ENCODE peak calls at places on chromosomes 6 and 20, in four cellular contexts. One of them, this sample, is unnamed.

GRCh38 chr6:43914272-43915147 is 144.5 kb downstream of the VEGFA start:
- DNase-seq in neural progenitor cell: peak; percentile 42
- DNase-seq in OCI-LY7: no peak
- DNase-seq in GM23248: no peak
- DNase-seq in this sample: no peak

GRCh38 chr20:35320396-35321126 is 28.3 kb upstream of the FAM83C start:
- DNase-seq in neural progenitor cell: no peak
- DNase-seq in OCI-LY7: no peak
- DNase-seq in GM23248: peak; percentile 90
- DNase-seq in this sample: no peak

GRCh38 chr20:40286991-40287531 is 402.0 kb downstream of the MAFB start:
- DNase-seq in neural progenitor cell: no peak
- DNase-seq in OCI-LY7: no peak
- DNase-seq in GM23248: no peak
- DNase-seq in this sample: no peak

GRCh38 chr20:87372-87771 is at the start of gene DEFB125:
- DNase-seq in neural progenitor cell: no peak
- DNase-seq in OCI-LY7: no peak
- DNase-seq in GM23248: no peak
- DNase-seq in this sample: no peak

GRCh38 chr6:37972994-37973757 is 153.6 kb downstream of the ZFAND3 start:
- DNase-seq in neural progenitor cell: no peak
- DNase-seq in OCI-LY7: no peak
- DNase-seq in GM23248: peak; percentile 31
- DNase-seq in this sample: no peak

GRCh38 chr6:112237644-112238043 is 16.7 kb downstream of the LAMA4 start:
- DNase-seq in neural progenitor cell: no peak
- DNase-seq in OCI-LY7: no peak
- DNase-seq in GM23248: peak; percentile 94
- DNase-seq in this sample: no peak

GRCh38 chr6:6105472-6106036 is 98.8 kb upstream of the NRN1 start:
- DNase-seq in neural progenitor cell: peak; percentile 35
- DNase-seq in OCI-LY7: peak; percentile 60
- DNase-seq in GM23248: no peak
- DNase-seq in this sample: peak; percentile 67

GRCh38 chr6:71126506-71126905 is 162.1 kb upstream of the OGFRL1 start:
- DNase-seq in neural progenitor cell: no peak
- DNase-seq in OCI-LY7: no peak
- DNase-seq in GM23248: no peak
- DNase-seq in this sample: no peak

GRCh38 chr6:157313531-157314467 is 9.5 kb downstream of the TMEM242 start:
- DNase-seq in neural progenitor cell: no peak
- DNase-seq in OCI-LY7: no peak
- DNase-seq in GM23248: no peak
- DNase-seq in this sample: no peak

GRCh38 chr6:157312733-157313132 is 10.6 kb downstream of the TMEM242 start:
- DNase-seq in neural progenitor cell: no peak
- DNase-seq in OCI-LY7: peak; percentile 9
- DNase-seq in GM23248: peak; percentile 9
- DNase-seq in this sample: no peak

GRCh38 chr6:157317129-157317814 is 6.0 kb downstream of the TMEM242 start:
- DNase-seq in neural progenitor cell: no peak
- DNase-seq in OCI-LY7: no peak
- DNase-seq in GM23248: peak; percentile 86
- DNase-seq in this sample: no peak

DNA sequence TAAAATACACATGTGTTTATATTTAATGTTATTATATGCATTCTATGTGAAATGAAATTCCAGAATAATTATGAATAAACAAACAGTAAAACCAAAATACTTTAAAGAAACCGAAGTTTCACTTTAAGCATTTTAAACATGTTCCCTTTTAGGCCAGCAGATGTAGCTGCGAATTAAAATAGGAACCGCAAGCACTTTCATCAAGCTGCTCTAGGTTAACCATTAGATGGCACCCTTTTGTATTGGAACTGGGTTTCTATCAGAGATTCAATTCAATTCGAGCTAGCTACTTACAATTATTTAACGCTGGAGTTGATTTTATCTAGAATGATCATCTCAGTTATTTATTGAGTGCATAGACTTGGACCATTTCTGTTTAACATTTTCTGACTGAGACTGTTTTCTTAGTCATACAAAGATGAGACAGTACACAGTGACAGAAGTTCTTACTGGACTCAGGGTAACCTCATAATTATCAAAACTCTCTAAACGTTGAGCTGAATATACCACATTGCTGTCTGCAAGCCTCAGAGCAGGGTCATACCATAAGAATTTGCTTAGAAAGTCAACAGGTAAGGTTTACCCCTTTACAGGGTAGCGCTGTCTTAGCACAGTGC is 8.5 kb downstream of the TMEM242 start:
- DNase-seq in neural progenitor cell: peak; percentile 72
- DNase-seq in OCI-LY7: peak; percentile 81
- DNase-seq in GM23248: peak; percentile 84
- DNase-seq in this sample: peak; percentile 85
- H3K27ac ChIP-seq in neural progenitor cell: no peak overlapping the region
- H3K27ac ChIP-seq in OCI-LY7: no peak overlapping the region
- H3K27ac ChIP-seq in GM23248: peak overlapping the region; percentile 2
- H3K27ac ChIP-seq in this sample: no peak overlapping the region

DNA sequence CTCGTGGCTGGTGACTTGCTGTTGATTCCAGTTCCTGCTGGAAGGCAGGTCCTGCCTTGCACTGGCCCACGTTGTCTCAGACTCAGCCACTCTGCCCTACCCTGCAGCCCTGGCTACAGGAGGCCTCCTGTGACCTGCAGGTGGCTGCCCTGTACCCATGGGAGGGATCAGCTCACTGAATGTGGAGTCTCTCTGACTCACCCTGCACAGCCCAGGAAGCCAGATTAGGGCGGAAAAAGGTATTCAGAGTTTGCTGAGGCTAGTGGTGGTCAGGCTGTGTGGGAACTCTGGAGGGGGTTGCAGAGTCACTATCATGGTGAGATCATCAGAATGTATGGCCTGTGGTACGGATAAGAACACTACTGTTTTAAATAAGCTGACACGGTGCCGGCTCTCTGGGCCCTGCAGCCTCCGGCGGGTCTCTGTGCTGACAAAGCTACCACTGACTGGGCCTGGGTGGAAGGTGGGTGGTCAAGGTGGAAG is 24.7 kb upstream of the PYGB start:
- DNase-seq in neural progenitor cell: peak; percentile 57
- DNase-seq in OCI-LY7: peak; percentile 13
- DNase-seq in GM23248: peak; percentile 95
- DNase-seq in this sample: peak; percentile 96
- H3K4me2 ChIP-seq in neural progenitor cell: peak overlapping the region; percentile 1
- H3K4me2 ChIP-seq in OCI-LY7: no peak overlapping the region
- H3K4me2 ChIP-seq in GM23248: peak overlapping the region; percentile 49
- H3K4me2 ChIP-seq in this sample: peak overlapping the region; percentile 67

GRCh38 chr20:50547956-50548355 is 37.8 kb downstream of the PTPN1 start:
- DNase-seq in neural progenitor cell: no peak
- DNase-seq in OCI-LY7: no peak
- DNase-seq in GM23248: no peak
- DNase-seq in this sample: no peak

GRCh38 chr20:50543326-50543725 is 33.1 kb downstream of the PTPN1 start:
- DNase-seq in neural progenitor cell: no peak
- DNase-seq in OCI-LY7: peak; percentile 65
- DNase-seq in GM23248: no peak
- DNase-seq in this sample: no peak

GRCh38 chr20:50545123-50545522 is 34.9 kb downstream of the PTPN1 start:
- DNase-seq in neural progenitor cell: no peak
- DNase-seq in OCI-LY7: no peak
- DNase-seq in GM23248: no peak
- DNase-seq in this sample: no peak

GRCh38 chr20:50548396-50548795 is 38.2 kb downstream of the PTPN1 start:
- DNase-seq in neural progenitor cell: no peak
- DNase-seq in OCI-LY7: no peak
- DNase-seq in GM23248: no peak
- DNase-seq in this sample: no peak

DNA sequence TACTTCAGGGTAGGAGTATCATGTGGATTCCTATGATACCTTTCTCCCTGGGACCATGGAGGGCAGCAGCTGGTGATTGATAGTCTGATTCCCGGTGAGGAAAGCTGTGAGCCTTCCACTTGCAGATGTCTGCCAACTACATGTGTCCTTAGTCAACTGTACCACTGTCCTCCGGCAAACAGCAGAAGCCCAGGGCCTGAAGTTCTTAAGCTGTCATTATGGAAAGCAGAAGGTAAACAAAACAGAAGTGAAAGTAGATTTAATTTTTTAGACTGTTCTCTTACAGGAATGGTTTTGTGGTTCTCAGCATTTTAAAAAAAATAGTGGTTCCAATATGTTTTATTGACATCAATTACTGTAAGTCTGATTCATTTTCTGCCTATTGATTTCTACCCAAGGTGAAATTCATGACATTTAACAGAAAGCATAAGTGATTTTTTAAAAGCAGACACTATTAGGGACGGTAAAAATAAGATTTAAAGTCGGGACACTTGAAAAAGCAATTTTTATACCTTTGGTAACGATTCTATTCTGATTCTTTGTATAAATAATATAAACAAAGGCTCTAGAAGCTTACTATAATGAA is 36.6 kb downstream of the PTPN1 start:
- DNase-seq in neural progenitor cell: no peak
- DNase-seq in OCI-LY7: peak; percentile 32
- DNase-seq in GM23248: peak; percentile 32
- DNase-seq in this sample: peak; percentile 51
- H3K4me3 ChIP-seq in neural progenitor cell: no peak overlapping the region
- H3K4me3 ChIP-seq in OCI-LY7: no peak overlapping the region
- H3K4me3 ChIP-seq in GM23248: peak overlapping the region; percentile 35
- H3K4me3 ChIP-seq in this sample: no peak overlapping the region

DNA sequence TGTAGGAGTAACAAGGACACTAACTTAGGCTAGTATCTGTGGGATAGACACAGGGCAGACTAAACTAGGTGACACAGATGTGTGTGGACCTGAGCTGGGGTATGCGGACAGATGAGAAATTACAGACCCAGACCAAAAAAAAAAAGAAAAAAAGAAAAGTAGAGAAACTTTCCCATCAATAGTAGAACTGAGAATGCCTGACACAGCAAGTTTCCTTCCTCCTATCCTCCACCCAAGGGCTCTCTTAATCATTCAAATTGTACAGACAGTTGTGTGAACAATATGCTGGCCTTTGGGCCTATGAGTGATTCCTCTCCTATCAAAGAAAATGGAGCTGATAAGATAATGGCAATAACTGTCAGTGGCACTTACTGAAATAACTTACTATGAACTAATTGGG is 226.7 kb upstream of the PRDM1 start:
- DNase-seq in neural progenitor cell: no peak
- DNase-seq in OCI-LY7: no peak
- DNase-seq in GM23248: no peak
- DNase-seq in this sample: no peak
- H3K27ac ChIP-seq in neural progenitor cell: no peak overlapping the region
- H3K27ac ChIP-seq in OCI-LY7: no peak overlapping the region
- H3K27ac ChIP-seq in GM23248: no peak overlapping the region
- H3K27ac ChIP-seq in this sample: no peak overlapping the region

GRCh38 chr6:143531720-143532504 is 20.4 kb upstream of the FUCA2 start:
- DNase-seq in neural progenitor cell: no peak
- DNase-seq in OCI-LY7: no peak
- DNase-seq in GM23248: no peak
- DNase-seq in this sample: no peak
- H3K4me2 ChIP-seq in neural progenitor cell: no peak overlapping the region
- H3K4me2 ChIP-seq in OCI-LY7: no peak overlapping the region
- H3K4me2 ChIP-seq in GM23248: no peak overlapping the region
- H3K4me2 ChIP-seq in this sample: no peak overlapping the region

GRCh38 chr20:44887466-44887865 is 2.0 kb downstream of the YWHAB start:
- DNase-seq in neural progenitor cell: no peak
- DNase-seq in OCI-LY7: no peak
- DNase-seq in GM23248: no peak
- DNase-seq in this sample: no peak

GRCh38 chr20:44885392-44886275 is at the start of gene YWHAB:
- DNase-seq in neural progenitor cell: peak; percentile 99
- DNase-seq in OCI-LY7: peak; percentile 98
- DNase-seq in GM23248: peak; percentile 99
- DNase-seq in this sample: peak; percentile 99

GRCh38 chr20:44886828-44887227 is 1.3 kb downstream of the YWHAB start:
- DNase-seq in neural progenitor cell: no peak
- DNase-seq in OCI-LY7: peak; percentile 8
- DNase-seq in GM23248: no peak
- DNase-seq in this sample: no peak

GRCh38 chr20:44886276-44886671 is 769 bp downstream of the YWHAB start:
- DNase-seq in neural progenitor cell: no peak
- DNase-seq in OCI-LY7: no peak
- DNase-seq in GM23248: peak; percentile 43
- DNase-seq in this sample: no peak

DNA sequence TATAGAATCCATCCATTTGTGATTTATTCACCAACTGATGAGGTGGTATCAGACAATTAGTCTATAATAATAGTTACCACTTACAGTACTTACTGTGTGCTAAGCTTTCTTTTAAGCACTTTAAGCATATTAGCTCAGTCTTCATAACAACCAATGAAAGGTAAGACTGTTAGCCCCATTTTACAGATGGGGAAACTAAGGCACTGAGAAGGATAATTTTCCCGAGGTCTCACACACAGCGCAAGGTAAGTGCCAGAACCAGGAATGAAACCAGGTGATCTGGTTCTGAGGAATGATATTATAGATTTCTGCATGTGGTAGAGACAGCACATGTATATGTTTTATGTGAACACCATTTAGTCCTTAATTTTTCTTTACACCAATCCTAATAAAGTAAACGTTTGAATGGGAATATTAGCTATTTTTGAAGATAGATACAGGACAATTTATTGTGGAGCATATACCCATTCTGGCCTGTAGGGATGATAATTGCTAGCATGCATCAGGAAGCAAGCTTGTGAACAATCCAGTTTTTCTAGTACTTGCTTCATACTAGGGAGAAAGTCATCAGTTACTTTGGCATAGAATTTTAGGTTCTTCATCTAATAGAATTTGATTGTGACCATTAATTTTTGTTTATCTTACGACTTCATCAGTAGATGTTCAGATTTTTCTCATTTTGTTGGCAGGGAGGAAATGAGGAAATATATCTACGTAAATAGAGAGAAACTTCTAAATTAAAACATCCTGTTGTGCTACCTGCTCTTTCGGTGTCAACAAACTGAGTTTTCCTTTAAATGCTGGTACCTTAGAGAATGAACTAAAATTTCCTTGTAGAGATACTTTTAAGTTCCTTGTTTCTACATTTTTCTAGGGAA is 3.0 kb downstream of the YWHAB start:
- DNase-seq in neural progenitor cell: no peak
- DNase-seq in OCI-LY7: peak; percentile 42
- DNase-seq in GM23248: peak; percentile 70
- DNase-seq in this sample: no peak
- H3K4me3 ChIP-seq in neural progenitor cell: no peak overlapping the region
- H3K4me3 ChIP-seq in OCI-LY7: peak overlapping the region; percentile 92
- H3K4me3 ChIP-seq in GM23248: peak overlapping the region; percentile 94
- H3K4me3 ChIP-seq in this sample: peak overlapping the region; percentile 94

DNA sequence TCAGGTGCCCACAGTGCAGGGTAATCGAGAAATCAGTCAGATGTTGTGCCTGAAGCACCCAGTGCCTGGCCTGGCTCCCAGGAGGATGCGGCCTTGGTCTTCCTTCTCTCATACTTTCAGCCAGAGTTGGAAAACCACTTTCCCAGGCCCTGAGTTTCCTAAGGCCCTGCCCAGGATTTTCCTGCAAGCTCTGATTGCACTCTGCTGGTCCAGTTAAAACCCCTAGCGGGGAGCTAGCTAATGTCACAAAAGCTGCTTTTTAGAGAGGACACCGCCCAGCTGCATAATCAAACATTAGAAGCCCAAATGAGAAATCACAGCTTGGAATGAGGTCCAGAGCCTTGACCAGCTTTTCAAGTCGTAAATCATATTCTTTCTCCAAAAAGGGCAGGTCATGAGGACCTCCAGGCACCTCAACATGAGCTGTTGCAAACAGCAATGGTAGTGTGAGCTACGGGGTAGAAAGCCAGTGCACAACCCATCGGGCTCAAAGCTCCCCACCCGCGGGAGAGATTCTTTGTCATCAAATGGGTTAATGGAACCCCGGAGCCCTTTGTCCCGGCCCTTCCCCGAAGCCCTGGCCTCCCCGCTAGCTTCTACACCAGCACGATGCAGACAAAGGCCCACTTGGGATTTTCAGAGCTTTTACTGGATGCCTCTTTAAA is 134.1 kb downstream of the SCML4 start:
- DNase-seq in neural progenitor cell: no peak
- DNase-seq in OCI-LY7: no peak
- DNase-seq in GM23248: no peak
- DNase-seq in this sample: no peak
- H3K27ac ChIP-seq in neural progenitor cell: no peak overlapping the region
- H3K27ac ChIP-seq in OCI-LY7: no peak overlapping the region
- H3K27ac ChIP-seq in GM23248: peak overlapping the region; percentile 98
- H3K27ac ChIP-seq in this sample: no peak overlapping the region